ENCODE peak calls at places on chromosomes 1 and 21, in ten cellular contexts. W, C, T, R, L, E, M, N, F and A are unnamed samples. For H3K4me1, the result is how much of the 10 kb centered on the place peaks cover.

GRCh38 chr1:244054924-244055263 is 3.8 kb downstream of the ZBTB18 start:
- DNase-seq in L (no peak), T (no peak), W (no peak), E (no peak), C (no peak), R (no peak), M (no peak), F (no peak), N (no peak), A (no peak)

GRCh38 chr1:209674957-209675566 is at the start of gene G0S2:
- DNase-seq in R (peak), E (no peak), W (peak), C (peak), M (peak), F (no peak), L (no peak), N (peak), T (peak), A (peak)

GRCh38 chr1:29584816-29585600 is 348.7 kb downstream of the PTPRU start:
- DNase-seq in W (no peak), R (no peak), N (no peak), C (no peak), L (no peak), E (no peak), M (no peak), F (no peak), T (no peak), A (no peak)

GRCh38 chr1:35305383-35305782 is 36.9 kb downstream of the ZMYM4 start:
- DNase-seq in C (no peak), W (no peak), T (no peak), R (no peak), N (no peak), M (no peak), E (no peak), F (no peak), L (no peak), A (no peak)

GRCh38 chr1:169148472-169149252 is 42.2 kb downstream of the ATP1B1 start:
- DNase-seq in C (no peak), R (no peak), L (no peak), W (no peak), E (peak), T (no peak), M (no peak), F (no peak), N (peak), A (no peak)

GRCh38 chr1:187617776-187618175 is 789.0 kb downstream of the PLA2G4A start:
- DNase-seq in W (no peak), L (no peak), R (no peak), C (no peak), M (no peak), N (no peak), F (no peak), T (no peak), E (no peak), A (no peak)

GRCh38 chr1:150322310-150322709 is 977 bp downstream of the PRPF3 start:
- DNase-seq in T (no peak), W (no peak), N (no peak), R (no peak), C (no peak), L (peak), F (no peak), M (no peak), E (peak), A (no peak)

GRCh38 chr1:1462318-1462966 is 9.1 kb upstream of the ATAD3B start:
- DNase-seq in R (peak), M (peak), L (no peak), C (no peak), F (peak), T (no peak), W (no peak), E (no peak), N (peak), A (no peak)

GRCh38 chr1:55195523-55196233 is 19.5 kb downstream of the USP24 start:
- DNase-seq in E (no peak), N (no peak), M (no peak), C (no peak), F (no peak), L (no peak), W (no peak), R (no peak), T (no peak), A (no peak)

GRCh38 chr1:177914603-177915002 is 55.3 kb downstream of the SEC16B start:
- DNase-seq in R (no peak), E (no peak), T (no peak), F (no peak), M (no peak), N (no peak), W (no peak), L (no peak), C (no peak), A (no peak)

GRCh38 chr1:52613611-52614373 is 11.6 kb downstream of the GPX7 start:
- DNase-seq in C (no peak), N (no peak), W (no peak), F (peak), T (no peak), M (no peak), E (no peak), R (no peak), L (no peak), A (no peak)
- TF ChIP-seq EP300 in C (no peak), N (no peak), W (no peak), F (peak), T (no peak), M (no peak), E (no peak), R (no peak), L (no peak), A (no peak)

DNA sequence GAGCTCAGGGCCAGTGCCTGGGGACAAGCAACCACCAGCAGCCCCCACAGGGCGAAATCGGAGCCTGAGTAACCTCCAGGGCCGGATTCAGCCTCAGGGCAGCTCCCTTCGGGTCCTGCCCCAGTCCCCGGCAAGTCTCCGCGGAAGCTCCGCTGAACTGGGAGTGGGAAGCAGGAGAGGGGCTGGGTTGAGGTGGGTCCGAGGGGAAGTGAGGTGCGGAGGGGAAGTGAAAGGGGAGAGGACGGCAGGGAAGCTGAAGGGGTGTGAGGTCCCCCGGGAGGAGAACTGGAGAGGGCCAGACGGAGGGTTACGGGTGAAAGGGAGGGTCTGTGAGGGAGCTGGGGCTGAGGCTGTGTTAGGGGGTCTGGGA is 560 bp downstream of the PADI2 start:
- DNase-seq in N (no peak), M (peak), T (no peak), R (no peak), W (no peak), E (no peak), F (no peak), C (peak), L (no peak), A (no peak)
- H3K4me3 ChIP-seq in N (peak), M (peak), T (peak), R (peak), W (peak), E (peak), F (no peak), C (peak), L (peak), A (peak)

GRCh38 chr1:66269222-66269621 is 264.7 kb upstream of the SGIP1 start:
- DNase-seq in E (no peak), L (no peak), R (no peak), C (no peak), M (no peak), F (no peak), N (no peak), T (no peak), W (no peak), A (no peak)

GRCh38 chr1:66267211-66267940 is 266.6 kb upstream of the SGIP1 start:
- DNase-seq in M (no peak), L (no peak), T (no peak), W (no peak), R (no peak), F (no peak), C (no peak), E (no peak), N (no peak), A (no peak)

GRCh38 chr1:66271216-66271903 is 262.6 kb upstream of the SGIP1 start:
- DNase-seq in L (peak), C (no peak), M (peak), F (no peak), E (peak), T (peak), W (peak), R (peak), N (peak), A (peak)

GRCh38 chr1:66271904-66272254 is 262.1 kb upstream of the SGIP1 start:
- DNase-seq in T (no peak), L (no peak), W (no peak), C (no peak), R (peak), E (peak), F (no peak), N (peak), M (peak), A (peak)

GRCh38 chr1:66270122-66270812 is 263.7 kb upstream of the SGIP1 start:
- DNase-seq in F (no peak), E (no peak), W (no peak), M (no peak), T (no peak), C (no peak), R (no peak), L (no peak), N (no peak), A (no peak)
- H3K4me1 ChIP-seq in F (under half), E (half or more), W (half or more), M (under half), T (under half), C (under half), R (under half), L (under half), N (half or more), A (under half)

GRCh38 chr1:223217781-223218180 is 74.7 kb upstream of the TLR5 start:
- DNase-seq in M (no peak), L (no peak), N (no peak), R (no peak), E (no peak), F (no peak), T (no peak), W (no peak), C (no peak), A (no peak)
- TF ChIP-seq EP300 in M (no peak), L (no peak), N (no peak), R (no peak), E (no peak), F (no peak), T (no peak), W (no peak), C (no peak), A (no peak)

DNA sequence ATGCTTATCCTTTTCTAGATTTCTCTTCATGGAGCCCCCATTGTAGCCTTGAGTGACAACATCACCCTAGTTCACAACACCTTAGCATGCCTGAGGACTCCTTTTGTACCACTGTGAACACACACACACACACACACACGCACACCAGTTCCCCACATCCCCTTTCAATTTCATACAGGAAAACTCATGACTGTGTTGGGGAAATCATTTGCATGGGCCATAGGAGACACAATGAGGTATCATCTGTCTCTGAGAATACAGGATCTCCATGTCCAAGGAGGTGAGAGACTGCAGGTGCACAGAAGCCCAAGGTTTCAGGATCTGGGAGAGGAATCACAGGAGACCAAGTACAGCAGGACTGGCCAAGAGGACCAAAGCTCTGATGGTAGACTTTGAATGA is 119.7 kb downstream of the TPTE start:
- DNase-seq in R (no peak), L (no peak), W (no peak), F (no peak), E (no peak), T (no peak), N (no peak), M (no peak), C (no peak), A (no peak)
- H3K4me3 ChIP-seq in R (no peak), L (no peak), W (no peak), F (no peak), E (no peak), T (no peak), N (no peak), M (no peak), C (no peak), A (no peak)

DNA sequence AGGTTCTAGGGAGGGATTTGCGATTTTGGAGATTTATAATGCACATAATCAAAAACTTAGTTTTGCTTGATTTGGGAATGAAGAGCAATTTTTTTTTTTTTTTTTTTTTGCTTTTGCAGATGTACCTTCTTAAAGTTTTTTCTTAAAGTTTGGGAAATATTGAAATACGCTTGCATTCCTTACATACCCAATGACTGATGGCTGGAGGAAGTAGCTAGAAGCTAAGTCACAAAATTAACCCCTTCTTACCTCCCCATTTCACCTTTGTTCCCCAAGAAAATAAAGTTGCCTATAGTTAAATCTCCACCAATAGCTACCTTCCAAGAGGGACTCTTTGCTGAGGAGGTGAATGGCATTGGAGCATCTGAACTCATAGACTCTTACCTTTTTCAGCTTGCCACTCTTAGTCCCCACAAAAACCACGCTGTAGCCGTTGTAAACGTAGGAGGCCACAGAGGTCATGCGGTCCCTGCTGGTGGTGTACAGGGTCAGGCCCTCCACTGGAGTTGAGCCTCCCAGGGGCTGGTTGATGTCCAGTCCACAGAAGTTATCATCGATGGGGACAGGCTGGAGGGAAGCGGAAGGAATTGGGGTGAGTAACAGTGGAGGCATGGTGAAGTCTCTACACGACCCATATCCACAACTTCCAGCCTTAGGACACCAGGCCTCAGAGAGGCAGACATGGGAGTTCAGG is 34.1 kb downstream of the PLXNA2 start:
- DNase-seq in N (no peak), T (no peak), M (no peak), W (no peak), R (no peak), L (no peak), E (no peak), C (no peak), F (peak), A (no peak)
- H3K4me1 ChIP-seq in N (under half), T (half or more), M (under half), W (half or more), R (under half), L (half or more), E (under half), C (under half), F (under half), A (under half)

GRCh38 chr1:165855010-165855838 is 27.8 kb downstream of the UCK2 start:
- DNase-seq in N (no peak), W (no peak), C (no peak), F (no peak), L (no peak), E (no peak), M (no peak), T (no peak), R (no peak), A (no peak)

GRCh38 chr1:165853528-165854075 is 26.2 kb downstream of the UCK2 start:
- DNase-seq in T (no peak), N (no peak), W (no peak), C (no peak), L (no peak), R (no peak), M (no peak), E (no peak), F (no peak), A (no peak)

GRCh38 chr1:165856606-165857005 is 29.2 kb downstream of the UCK2 start:
- DNase-seq in F (no peak), T (no peak), N (no peak), L (no peak), M (no peak), W (no peak), C (no peak), R (no peak), E (no peak), A (no peak)

GRCh38 chr1:165852896-165853295 is 25.5 kb downstream of the UCK2 start:
- DNase-seq in N (no peak), M (no peak), C (no peak), E (no peak), L (no peak), F (no peak), W (no peak), T (no peak), R (no peak), A (no peak)

GRCh38 chr1:165854101-165854845 is 26.9 kb downstream of the UCK2 start:
- DNase-seq in F (no peak), L (no peak), E (peak), T (no peak), W (no peak), N (no peak), C (no peak), M (no peak), R (no peak), A (no peak)
- TF ChIP-seq EP300 in F (no peak), L (no peak), E (no peak), T (no peak), W (no peak), N (no peak), C (no peak), M (no peak), R (no peak), A (no peak)

GRCh38 chr1:180530501-180530900 is 28.1 kb upstream of the ACBD6 start:
- DNase-seq in R (no peak), F (no peak), M (no peak), T (no peak), E (no peak), W (no peak), N (peak), L (no peak), C (no peak), A (no peak)
- H3K4me3 ChIP-seq in R (no peak), F (no peak), M (no peak), T (no peak), E (no peak), W (no peak), N (no peak), L (no peak), C (no peak), A (no peak)

GRCh38 chr21:34076835-34077234 is 3.5 kb downstream of the MRPS6 start:
- DNase-seq in F (no peak), W (no peak), C (no peak), T (no peak), E (no peak), N (no peak), L (no peak), R (no peak), M (no peak), A (no peak)
- H3K4me1 ChIP-seq in F (under half), W (under half), C (under half), T (half or more), E (under half), N (half or more), L (half or more), R (under half), M (under half), A (under half)